ENCODE peak calls at places on chromosomes 11 and 22, in five cellular contexts. R, F, T, H and L are unnamed samples.

GRCh38 chr11:1375161-1375954 is 14.4 kb upstream of the BRSK2 start:
- DNase-seq in R (no peak), F (no peak), T (no peak), H (no peak), L (no peak)

GRCh38 chr22:21816787-21817496 is 50.5 kb downstream of the MAPK1 start:
- DNase-seq in R (peak), F (no peak), T (peak), H (peak), L (peak)

GRCh38 chr11:69074375-69074774 is 25.6 kb downstream of the TPCN2 start:
- DNase-seq in R (no peak), F (no peak), T (no peak), H (no peak), L (no peak)

GRCh38 chr11:94897330-94897768 is 76.0 kb downstream of the CWC15 start:
- DNase-seq in R (no peak), F (peak), T (peak), H (peak), L (peak)

GRCh38 chr22:31474743-31475142 is 14.9 kb downstream of the EIF4ENIF1 start:
- DNase-seq in R (no peak), F (no peak), T (no peak), H (no peak), L (no peak)

GRCh38 chr11:19660076-19660475 is 52.6 kb upstream of the NAV2 start:
- DNase-seq in R (peak), F (no peak), T (peak), H (no peak), L (peak)

GRCh38 chr11:18720086-18720810 is 5.7 kb downstream of the IGSF22 start:
- DNase-seq in R (no peak), F (no peak), T (no peak), H (no peak), L (no peak)

GRCh38 chr22:27489265-27489675 is 312.3 kb downstream of the MN1 start:
- DNase-seq in R (no peak), F (no peak), T (no peak), H (peak), L (no peak)

GRCh38 chr11:121743285-121743684 is 290.5 kb upstream of the SORL1-AS1 start:
- DNase-seq in R (no peak), F (no peak), T (no peak), H (no peak), L (no peak)

GRCh38 chr11:61978703-61979661 is 11.5 kb upstream of the FTH1 start:
- DNase-seq in R (no peak), F (no peak), T (no peak), H (peak), L (no peak)

GRCh38 chr11:62548545-62549335 is 2.1 kb upstream of the AHNAK start:
- DNase-seq in R (no peak), F (peak), T (no peak), H (peak), L (no peak)

GRCh38 chr11:62402226-62402625 is 16.6 kb upstream of the SCGB1A1 start:
- DNase-seq in R (no peak), F (peak), T (no peak), H (peak), L (no peak)

GRCh38 chr22:46052801-46053562 is 76.0 kb upstream of the WNT7B start:
- DNase-seq in R (no peak), F (no peak), T (no peak), H (peak), L (no peak)

GRCh38 chr11:134252539-134253188 is 488 bp downstream of the THYN1 start:
- DNase-seq in R (no peak), F (peak), T (no peak), H (peak), L (no peak)

GRCh38 chr11:128453444-128454336 is 133.7 kb downstream of the ETS1 start:
- DNase-seq in R (no peak), F (peak), T (no peak), H (peak), L (no peak)

GRCh38 chr11:62398011-62398994 is 20.5 kb upstream of the SCGB1A1 start:
- DNase-seq in R (no peak), F (peak), T (peak), H (no peak), L (peak)

GRCh38 chr11:122516686-122517085 is 138.8 kb upstream of the UBASH3B start:
- DNase-seq in R (no peak), F (no peak), T (no peak), H (no peak), L (no peak)

GRCh38 chr22:46758867-46759290 is 3.6 kb upstream of the TBC1D22A start:
- DNase-seq in R (no peak), F (peak), T (peak), H (peak), L (peak)

GRCh38 chr22:32702421-32702820 is 99.1 kb upstream of the TIMP3 start:
- DNase-seq in R (no peak), F (no peak), T (no peak), H (no peak), L (no peak)

GRCh38 chr11:95361180-95361579 is 130.2 kb upstream of the SESN3 start:
- DNase-seq in R (no peak), F (no peak), T (no peak), H (no peak), L (no peak)

GRCh38 chr22:47020157-47020556 is 257.7 kb downstream of the TBC1D22A start:
- DNase-seq in R (no peak), F (no peak), T (no peak), H (no peak), L (no peak)

GRCh38 chr11:10524471-10524870 is 16.5 kb downstream of the RNF141 start:
- DNase-seq in R (no peak), F (no peak), T (no peak), H (no peak), L (no peak)

DNA sequence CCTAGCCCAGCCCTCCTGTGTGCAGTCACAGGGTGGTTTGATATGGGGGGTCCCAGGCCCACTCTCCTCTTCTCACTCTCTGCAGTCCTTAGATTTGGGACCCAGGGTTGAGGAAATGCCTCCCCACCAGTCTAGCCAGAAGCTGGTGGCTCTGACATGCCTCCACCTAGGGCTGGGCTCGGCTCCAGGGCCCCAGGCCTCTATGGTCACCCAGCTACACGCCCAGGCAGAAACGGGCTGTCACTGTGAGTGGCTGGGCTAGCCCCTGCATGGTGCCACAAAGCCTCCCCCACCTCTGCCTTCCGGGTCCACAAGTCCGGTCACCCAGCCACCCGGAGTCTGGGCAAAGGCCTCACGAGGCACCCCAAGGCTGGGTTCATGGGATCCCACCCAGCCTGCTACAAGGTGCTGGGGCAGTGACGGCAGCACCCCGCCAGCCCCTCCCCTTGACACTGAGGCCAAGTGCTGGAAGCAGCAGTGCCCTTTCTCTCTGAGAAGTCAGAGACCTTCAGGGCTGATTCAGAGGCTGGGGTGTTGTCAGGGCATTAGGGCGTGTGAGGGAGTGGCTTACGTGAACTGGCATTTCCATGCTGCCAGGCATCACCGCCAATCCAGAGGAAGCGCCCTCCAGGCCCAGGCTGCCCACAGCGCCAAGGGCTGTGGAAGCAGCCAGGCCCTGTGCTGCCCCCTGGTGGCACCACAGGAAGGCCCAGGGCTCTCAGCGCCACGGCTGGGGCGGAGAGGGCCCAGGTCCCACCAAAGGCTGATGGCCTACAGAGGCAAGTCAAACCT is 638 bp upstream of the PITPNM1 start:
- DNase-seq in R (peak), F (peak), T (peak), H (peak), L (peak)
- TF ChIP-seq POLR2A in R (peak), F (no peak), T (no peak), H (peak), L (no peak)

GRCh38 chr22:38872172-38872830 is at the start of gene CBX6:
- DNase-seq in R (peak), F (peak), T (peak), H (peak), L (peak)
- TF ChIP-seq POLR2A in R (peak), F (peak), T (no peak), H (peak), L (peak)

GRCh38 chr11:35712533-35712932 is 50.0 kb downstream of the TRIM44 start:
- DNase-seq in R (no peak), F (no peak), T (no peak), H (no peak), L (no peak)

GRCh38 chr11:35717043-35717442 is 54.5 kb downstream of the TRIM44 start:
- DNase-seq in R (no peak), F (no peak), T (no peak), H (peak), L (no peak)

GRCh38 chr11:35715649-35716048 is 53.1 kb downstream of the TRIM44 start:
- DNase-seq in R (no peak), F (no peak), T (no peak), H (no peak), L (no peak)

GRCh38 chr11:35717520-35717919 is 54.9 kb downstream of the TRIM44 start:
- DNase-seq in R (peak), F (no peak), T (no peak), H (no peak), L (no peak)

DNA sequence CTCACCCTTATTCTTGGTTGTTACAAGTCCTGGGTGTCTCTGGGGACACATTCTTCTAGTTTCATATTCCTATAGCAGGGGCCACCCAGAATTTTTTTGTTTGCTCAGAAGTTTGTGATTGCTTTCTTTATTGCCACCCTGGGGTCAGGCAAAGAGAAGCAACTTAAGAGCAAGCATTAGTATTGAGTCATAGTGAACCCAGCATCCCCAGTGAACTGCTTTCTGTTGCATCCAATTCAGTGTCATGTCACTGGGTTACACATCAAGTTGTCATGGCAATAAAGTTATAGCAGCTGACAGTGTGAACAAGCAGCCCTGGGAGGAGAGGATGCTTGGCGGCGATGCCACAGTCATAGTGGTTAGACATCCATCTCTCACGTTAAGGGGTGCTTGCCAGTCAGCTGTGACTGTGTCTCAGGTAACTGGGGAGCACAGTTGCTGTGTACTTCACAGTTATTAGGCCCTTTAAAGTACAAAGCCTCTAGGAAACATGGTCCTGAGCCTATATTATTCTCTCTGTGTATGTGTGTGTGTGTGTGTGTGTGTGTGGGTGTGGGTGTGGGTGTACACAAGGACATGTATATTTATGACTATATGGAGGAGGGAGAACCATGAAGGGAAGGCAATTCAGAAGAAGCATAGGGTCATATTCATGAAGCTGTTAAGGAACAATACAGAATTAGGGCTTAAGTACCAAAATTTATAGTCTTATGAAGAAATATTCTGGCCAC is 52.5 kb downstream of the TRIM44 start:
- DNase-seq in R (peak), F (no peak), T (no peak), H (no peak), L (no peak)
- TF ChIP-seq POLR2A in R (no peak), F (no peak), T (no peak), H (no peak), L (no peak)

GRCh38 chr22:38506118-38506962 is at the start of gene DDX17:
- DNase-seq in R (peak), F (peak), T (peak), H (peak), L (peak)

GRCh38 chr22:38503021-38503420 is 3.1 kb downstream of the DDX17 start:
- DNase-seq in R (no peak), F (no peak), T (no peak), H (no peak), L (no peak)

GRCh38 chr22:38504731-38505594 is 1.1 kb downstream of the DDX17 start:
- DNase-seq in R (no peak), F (peak), T (peak), H (peak), L (peak)

GRCh38 chr22:38501797-38502672 is 4.1 kb downstream of the DDX17 start:
- DNase-seq in R (no peak), F (no peak), T (no peak), H (no peak), L (no peak)

DNA sequence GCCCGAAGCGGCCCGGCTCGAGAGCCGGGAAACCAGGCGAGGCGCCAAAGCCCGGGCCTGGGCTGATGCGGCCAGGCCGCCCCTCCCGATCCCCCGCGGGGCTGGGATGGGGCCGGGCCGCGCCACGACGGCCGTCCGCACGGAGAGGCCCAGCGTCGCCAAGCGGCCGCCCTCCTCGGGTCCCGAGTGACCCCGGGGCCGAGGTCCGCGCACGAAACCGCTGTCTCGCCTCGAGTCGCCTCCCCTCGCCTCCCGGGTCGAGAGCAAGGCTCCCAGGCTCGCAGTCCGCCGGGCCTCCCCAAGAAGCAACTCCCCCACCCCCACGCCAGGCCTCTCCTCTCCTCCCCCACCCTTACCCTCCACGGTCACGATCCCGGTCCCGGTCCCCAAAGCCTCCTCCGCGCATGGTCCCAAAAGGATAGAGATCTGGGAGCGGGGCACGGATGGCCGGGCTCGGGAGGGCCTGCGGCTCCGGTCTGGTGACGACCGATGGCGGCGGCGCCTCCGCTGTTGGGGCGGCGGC is 455 bp downstream of the DDX17 start:
- DNase-seq in R (no peak), F (peak), T (peak), H (peak), L (peak)
- TF ChIP-seq POLR2A in R (peak), F (peak), T (no peak), H (peak), L (no peak)

GRCh38 chr11:117019871-117020270 is 78.4 kb downstream of the SIK3 start:
- DNase-seq in R (no peak), F (no peak), T (no peak), H (no peak), L (no peak)

GRCh38 chr11:117023178-117023577 is 75.0 kb downstream of the SIK3 start:
- DNase-seq in R (no peak), F (no peak), T (no peak), H (no peak), L (no peak)

GRCh38 chr11:117020287-117020686 is 77.9 kb downstream of the SIK3 start:
- DNase-seq in R (peak), F (no peak), T (no peak), H (no peak), L (no peak)

GRCh38 chr11:117022526-117022925 is 75.7 kb downstream of the SIK3 start:
- DNase-seq in R (peak), F (no peak), T (no peak), H (no peak), L (no peak)

DNA sequence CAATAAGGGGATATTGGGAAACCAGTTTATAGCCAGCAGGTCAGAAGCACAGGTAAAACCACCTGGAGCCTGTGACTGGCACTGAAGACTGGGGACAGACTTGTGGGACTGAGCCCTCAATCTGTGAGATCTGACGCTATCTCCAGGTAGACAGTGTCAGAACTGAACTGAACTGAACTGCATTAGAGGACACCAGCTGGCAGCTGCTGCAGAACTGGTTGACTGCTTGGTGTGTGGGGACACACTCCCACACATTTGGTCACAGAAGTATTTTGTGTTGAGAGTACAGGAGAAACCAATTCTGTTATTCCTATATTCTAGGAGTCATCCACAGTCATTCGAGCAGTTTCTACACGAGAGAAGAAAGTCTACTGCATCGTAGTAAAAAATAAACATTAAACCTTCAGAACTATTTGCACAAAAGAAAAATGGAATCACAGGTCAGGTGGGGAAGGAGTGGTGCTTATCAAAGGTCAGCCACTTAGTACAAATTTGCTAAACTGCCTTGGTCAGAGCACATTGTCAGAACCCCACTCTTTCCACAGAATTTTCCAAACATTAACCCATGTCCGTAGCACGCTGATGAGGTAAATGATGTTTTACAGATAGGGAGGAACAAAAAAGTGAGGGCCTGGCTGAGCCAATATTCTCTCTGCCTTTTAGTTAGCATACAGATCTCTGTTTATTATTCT is 77.2 kb downstream of the SIK3 start:
- DNase-seq in R (no peak), F (no peak), T (no peak), H (peak), L (peak)
- TF ChIP-seq POLR2A in R (no peak), F (no peak), T (no peak), H (no peak), L (no peak)

GRCh38 chr22:37983860-37984791 is at the start of gene SOX10:
- DNase-seq in R (no peak), F (no peak), T (no peak), H (no peak), L (no peak)
- TF ChIP-seq POLR2A in R (no peak), F (no peak), T (no peak), H (no peak), L (no peak)